ENCODE peak calls at places on chromosomes 4 and X, in ten cellular contexts. I is activated CD4-positive, alpha-beta T cell treated with anti-CD3 and anti-CD28 coated beads, Interleukin-2, amount 10 ng/mL, durations not matched to agents 7 days and 5 days; O is OCI-LY7; V is stimulated activated CD8-positive, alpha-beta memory T cell treated with anti-CD3 and anti-CD28 coated beads, Interleukin-4, amount 100 ng/mL, for 48 hours; F is germinal center; H is caudate nucleus; S is pancreas; Z is mammary epithelial cell; E is H54; R is HT-29. Y is an unnamed sample.

GRCh38 chr4:165720411-165721082 is 152.5 kb upstream of the TLL1 start:
- DNase-seq in Z (no peak), I (no peak), H (no peak), R (no peak), S (peak; percentile 33), V (no peak), E (no peak), O (no peak), F (no peak), Y (no peak)

GRCh38 chrX:47176101-47176740 is 17.4 kb upstream of the UBA1 start:
- DNase-seq in H (no peak), O (no peak), R (no peak), S (no peak), V (no peak), F (no peak), Z (no peak), I (no peak), E (no peak), Y (no peak)

GRCh38 chrX:1443496-1444075 is 9.1 kb downstream of the ASMTL start:
- DNase-seq in H (no peak), V (peak; percentile 10), S (no peak), F (no peak), I (no peak), Z (no peak), E (no peak), R (no peak), O (no peak), Y (no peak)

GRCh38 chr4:177508662-177509061 is 66.4 kb upstream of the AGA start:
- DNase-seq in I (no peak), Z (no peak), E (no peak), O (no peak), R (no peak), V (no peak), F (no peak), S (no peak), H (no peak), Y (no peak)

GRCh38 chrX:33183366-33183765 is 28.0 kb downstream of the DMD start:
- DNase-seq in E (no peak), Z (peak; percentile 23), R (no peak), F (no peak), S (peak; percentile 23), V (no peak), I (no peak), O (peak; percentile 94), H (no peak), Y (no peak)

GRCh38 chr4:94278777-94279176 is 63.9 kb downstream of the HPGDS start:
- DNase-seq in F (no peak), H (no peak), S (no peak), Z (no peak), R (no peak), O (no peak), V (no peak), I (no peak), E (no peak), Y (no peak)

GRCh38 chrX:13005671-13006473 is 31.0 kb downstream of the TMSB4X start:
- DNase-seq in R (no peak), H (no peak), S (peak; percentile 43), F (no peak), Z (peak; percentile 42), E (no peak), V (peak; percentile 39), O (peak; percentile 50), I (no peak), Y (no peak)

GRCh38 chrX:8201896-8202331 is 30.8 kb upstream of the VCX2 start:
- DNase-seq in H (no peak), F (no peak), R (no peak), I (no peak), E (no peak), Z (no peak), O (no peak), V (no peak), S (no peak), Y (no peak)

GRCh38 chr4:8472689-8473197 is 32.2 kb downstream of the TRMT44 start:
- DNase-seq in O (no peak), E (peak; percentile 44), V (no peak), R (no peak), I (no peak), S (no peak), Z (no peak), F (no peak), H (no peak), Y (peak; percentile 7)

GRCh38 chr4:107654694-107655093 is 65.3 kb downstream of the PAPSS1 start:
- DNase-seq in F (no peak), O (no peak), V (no peak), E (no peak), R (no peak), I (no peak), S (no peak), H (no peak), Z (no peak), Y (no peak)

GRCh38 chrX:1558761-1559468 is 21.9 kb upstream of the P2RY8 start:
- DNase-seq in R (no peak), O (no peak), H (no peak), E (no peak), Z (no peak), F (no peak), V (peak; percentile 20), S (no peak), I (no peak), Y (no peak)

GRCh38 chr4:96675916-96676315 is 836.0 kb downstream of the PDHA2 start:
- DNase-seq in E (no peak), I (no peak), O (no peak), V (no peak), Z (no peak), H (no peak), R (no peak), F (no peak), S (no peak), Y (no peak)

GRCh38 chr4:127778102-127778501 is 4.0 kb upstream of the HSPA4L start:
- DNase-seq in F (no peak), Z (no peak), O (no peak), S (no peak), H (no peak), V (no peak), E (no peak), R (no peak), I (no peak), Y (no peak)

GRCh38 chrX:54178100-54178940 is 4.7 kb downstream of the FAM120C start:
- DNase-seq in H (no peak), R (peak; percentile 25), I (no peak), E (no peak), F (no peak), V (no peak), O (no peak), Z (peak; percentile 59), S (no peak), Y (peak; percentile 79)

GRCh38 chr4:76208005-76208765 is 5.4 kb downstream of the SCARB2 start:
- DNase-seq in V (no peak), Z (peak; percentile 85), H (no peak), E (peak; percentile 40), O (no peak), I (no peak), F (no peak), S (peak; percentile 78), R (peak; percentile 70), Y (peak; percentile 72)

GRCh38 chr4:144595681-144596080 is 50.3 kb upstream of the HHIP start:
- DNase-seq in S (no peak), V (no peak), E (no peak), H (no peak), O (no peak), Z (no peak), F (no peak), R (no peak), I (no peak), Y (no peak)

GRCh38 chr4:98828801-98829200 is 100.1 kb downstream of the EIF4E start:
- DNase-seq in S (no peak), O (no peak), E (no peak), I (peak; percentile 32), F (no peak), R (peak; percentile 40), H (no peak), Z (peak; percentile 27), V (peak; percentile 40), Y (peak; percentile 76)

GRCh38 chr4:139959398-139959797 is 194.6 kb downstream of the MAML3 start:
- DNase-seq in H (no peak), F (no peak), V (no peak), Z (no peak), R (no peak), S (no peak), I (no peak), O (no peak), E (no peak), Y (no peak)

GRCh38 chrX:111719426-111720210 is 38.6 kb downstream of the ALG13 start:
- DNase-seq in H (no peak), O (peak; percentile 2), Z (no peak), R (peak; percentile 12), I (no peak), S (no peak), F (peak; percentile 1), E (no peak), V (no peak), Y (peak; percentile 12)

GRCh38 chr4:158529505-158529904 is 7.8 kb downstream of the RXFP1 start:
- DNase-seq in V (no peak), S (no peak), O (no peak), E (no peak), I (no peak), R (no peak), Z (no peak), F (no peak), H (no peak), Y (no peak)

GRCh38 chr4:30721353-30722091 is 1.4 kb downstream of the PCDH7 start:
- DNase-seq in F (no peak), H (no peak), O (no peak), V (peak; percentile 30), R (no peak), I (no peak), E (no peak), S (no peak), Z (peak; percentile 69), Y (peak; percentile 14)

GRCh38 chr4:121358473-121358872 is 22.3 kb downstream of the QRFPR start:
- DNase-seq in V (no peak), E (no peak), I (no peak), R (peak; percentile 28), O (no peak), S (no peak), F (no peak), H (no peak), Z (peak; percentile 57), Y (peak; percentile 60)

GRCh38 chr4:151184523-151185458 is 85.4 kb downstream of the RPS3A start:
- DNase-seq in S (no peak), H (no peak), R (peak; percentile 26), F (no peak), O (no peak), E (peak; percentile 19), V (no peak), Z (peak; percentile 21), I (no peak), Y (peak; percentile 31)

GRCh38 chr4:10006604-10007435 is 14.5 kb downstream of the SLC2A9 start:
- DNase-seq in Z (peak; percentile 96), R (peak; percentile 88), O (no peak), S (peak; percentile 51), H (no peak), E (peak; percentile 30), I (no peak), F (no peak), V (peak; percentile 34), Y (peak; percentile 96)

Y was measured in PC-3.